ENCODE peak calls at places on chromosome 3, in four cellular contexts. N, Z, L and O are unnamed samples.

GRCh38 chr3:155024006-155024638 is 56.0 kb upstream of the MME start:
- DNase-seq in N (peak), Z (peak), L (no peak), O (peak)

GRCh38 chr3:134361162-134361831 is 12.9 kb downstream of the AMOTL2 start:
- DNase-seq in N (no peak), Z (no peak), L (no peak), O (no peak)

GRCh38 chr3:27666708-27667107 is 55.4 kb downstream of the EOMES start:
- DNase-seq in N (no peak), Z (no peak), L (peak), O (peak)

GRCh38 chr3:12901631-12902045 is 60.3 kb upstream of the RPL32 start:
- DNase-seq in N (no peak), Z (no peak), L (no peak), O (no peak)

GRCh38 chr3:63961891-63962290 is 49.7 kb upstream of the SCAANT1 start:
- DNase-seq in N (no peak), Z (peak), L (peak), O (peak)

GRCh38 chr3:65101450-65101849 is 413.6 kb upstream of the ADAMTS9 start:
- DNase-seq in N (no peak), Z (no peak), L (no peak), O (no peak)

GRCh38 chr3:10852031-10852795 is 36.2 kb downstream of the SLC6A11 start:
- DNase-seq in N (no peak), Z (no peak), L (no peak), O (peak)

GRCh38 chr3:194255252-194256039 is 95.7 kb downstream of the CPN2 start:
- DNase-seq in N (no peak), Z (no peak), L (no peak), O (peak)

GRCh38 chr3:177427096-177427495 is 229.8 kb upstream of the TBL1XR1 start:
- DNase-seq in N (no peak), Z (no peak), L (no peak), O (no peak)

GRCh38 chr3:194040501-194041273 is 95.3 kb upstream of the HES1 start:
- DNase-seq in N (no peak), Z (no peak), L (no peak), O (no peak)

GRCh38 chr3:196186661-196187573 is 24.3 kb downstream of the ZDHHC19 start:
- DNase-seq in N (no peak), Z (no peak), L (peak), O (peak)

GRCh38 chr3:146142757-146143156 is 18.2 kb downstream of the PLOD2 start:
- DNase-seq in N (no peak), Z (peak), L (no peak), O (peak)

GRCh38 chr3:159938712-159939111 is 49.9 kb upstream of the IL12A start:
- DNase-seq in N (no peak), Z (no peak), L (no peak), O (no peak)

GRCh38 chr3:71495708-71496472 is 87.6 kb downstream of the FOXP1 start:
- DNase-seq in N (peak), Z (no peak), L (no peak), O (no peak)

GRCh38 chr3:183497313-183497712 is 58.2 kb downstream of the KLHL6 start:
- DNase-seq in N (no peak), Z (no peak), L (no peak), O (no peak)

GRCh38 chr3:107629556-107629955 is 106.8 kb downstream of the BBX start:
- DNase-seq in N (no peak), Z (no peak), L (no peak), O (no peak)